ENCODE peak calls at places on chromosomes 13 and 19, in five cellular contexts. P, T, Y, E and H are unnamed samples.
A peak's percentile ranks its signal among the peaks of the same experiment; 100 is the strongest.

GRCh38 chr13:25112856-25113255 is 16.9 kb downstream of the PABPC3 start:
- DNase-seq in P (no peak), T (no peak), Y (no peak), E (no peak), H (peak; percentile 54)

GRCh38 chr19:23415561-23416191 is 20.4 kb upstream of the ZNF91 start:
- DNase-seq in P (peak; percentile 82), T (peak; percentile 17), Y (peak; percentile 78), E (no peak), H (peak; percentile 87)

GRCh38 chr19:42017040-42017439 is 23.0 kb upstream of the ATP1A3 start:
- DNase-seq in P (no peak), T (no peak), Y (no peak), E (no peak), H (no peak)

GRCh38 chr19:50697414-50698124 is 22.0 kb downstream of the SHANK1 start:
- DNase-seq in P (no peak), T (no peak), Y (no peak), E (no peak), H (no peak)

GRCh38 chr19:55088543-55089265 is 13.0 kb downstream of the EPS8L1 start:
- DNase-seq in P (peak; percentile 89), T (peak; percentile 32), Y (peak; percentile 85), E (peak; percentile 68), H (peak; percentile 93)

GRCh38 chr19:55253842-55254624 is 4.8 kb downstream of the PPP6R1 start:
- DNase-seq in P (peak; percentile 90), T (no peak), Y (no peak), E (no peak), H (no peak)

GRCh38 chr13:43805071-43805468 is 18.3 kb upstream of the ENOX1 start:
- DNase-seq in P (no peak), T (peak; percentile 92), Y (peak; percentile 45), E (no peak), H (no peak)

GRCh38 chr13:101892296-101892695 is 439.8 kb downstream of the ITGBL1 start:
- DNase-seq in P (no peak), T (peak; percentile 12), Y (no peak), E (no peak), H (no peak)

GRCh38 chr13:46721054-46721453 is 75.9 kb downstream of the ESD start:
- DNase-seq in P (peak; percentile 69), T (peak; percentile 29), Y (peak; percentile 67), E (peak; percentile 38), H (no peak)

GRCh38 chr13:31538067-31539042 is 201.0 kb upstream of the RXFP2 start:
- DNase-seq in P (no peak), T (peak; percentile 29), Y (peak; percentile 58), E (peak; percentile 23), H (no peak)

GRCh38 chr19:36497001-36497400 is 7.6 kb upstream of the ZNF566 start:
- DNase-seq in P (no peak), T (no peak), Y (no peak), E (no peak), H (no peak)

GRCh38 chr19:12984683-12985048 is 10.6 kb upstream of the NFIX start:
- DNase-seq in P (no peak), T (no peak), Y (no peak), E (no peak), H (no peak)

GRCh38 chr19:12983561-12984142 is 11.6 kb upstream of the NFIX start:
- DNase-seq in P (peak; percentile 88), T (peak; percentile 63), Y (peak; percentile 89), E (peak; percentile 64), H (peak; percentile 69)

GRCh38 chr19:12986726-12987125 is 8.5 kb upstream of the NFIX start:
- DNase-seq in P (no peak), T (no peak), Y (no peak), E (no peak), H (no peak)

GRCh38 chr19:12984143-12984627 is 11.1 kb upstream of the NFIX start:
- DNase-seq in P (no peak), T (peak; percentile 45), Y (no peak), E (no peak), H (no peak)

DNA sequence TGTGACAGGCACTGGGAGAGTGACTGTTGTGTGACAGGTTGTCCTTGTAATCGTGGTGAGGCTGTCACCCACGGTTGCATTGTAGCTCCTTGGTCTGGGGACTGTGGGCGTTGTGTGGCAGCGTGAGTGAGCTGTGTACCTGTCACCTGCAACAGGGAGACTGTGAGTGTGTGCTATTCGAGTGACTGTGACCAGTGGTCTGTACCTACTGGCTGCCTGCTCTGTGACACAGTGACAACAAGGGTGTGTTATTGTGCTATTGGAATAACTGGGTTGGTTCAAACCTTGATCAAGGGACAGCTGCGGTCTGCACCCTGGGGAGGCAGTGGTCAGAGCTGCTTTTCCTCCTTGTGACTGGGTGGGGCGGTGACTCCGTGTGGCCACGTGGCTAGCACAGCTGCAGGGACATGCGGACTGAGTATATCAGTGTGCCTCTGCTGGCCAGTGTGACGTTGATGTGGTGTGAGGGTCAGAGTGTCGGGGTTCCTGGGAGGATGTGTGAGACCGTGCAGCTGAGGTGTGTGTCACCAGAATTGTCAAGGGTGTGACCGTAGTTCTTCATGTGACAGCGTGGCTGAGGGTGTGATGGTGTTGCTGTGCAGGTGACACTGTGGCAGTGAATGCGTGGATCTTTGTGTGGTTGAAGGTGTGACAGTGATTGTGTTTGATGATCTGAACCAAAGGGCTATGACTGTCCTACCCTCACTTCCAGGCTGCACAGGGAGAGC is 10.1 kb upstream of the NFIX start:
- DNase-seq in P (peak; percentile 93), T (peak; percentile 79), Y (peak; percentile 59), E (peak; percentile 72), H (peak; percentile 31)
- H3K27me3 ChIP-seq in P (no peaks in the 10 kb centered on the region), T (no peaks in the 10 kb centered on the region), Y (peaks cover 21% of the 10 kb centered on the region), E (no peaks in the 10 kb centered on the region), H (no peaks in the 10 kb centered on the region)

DNA sequence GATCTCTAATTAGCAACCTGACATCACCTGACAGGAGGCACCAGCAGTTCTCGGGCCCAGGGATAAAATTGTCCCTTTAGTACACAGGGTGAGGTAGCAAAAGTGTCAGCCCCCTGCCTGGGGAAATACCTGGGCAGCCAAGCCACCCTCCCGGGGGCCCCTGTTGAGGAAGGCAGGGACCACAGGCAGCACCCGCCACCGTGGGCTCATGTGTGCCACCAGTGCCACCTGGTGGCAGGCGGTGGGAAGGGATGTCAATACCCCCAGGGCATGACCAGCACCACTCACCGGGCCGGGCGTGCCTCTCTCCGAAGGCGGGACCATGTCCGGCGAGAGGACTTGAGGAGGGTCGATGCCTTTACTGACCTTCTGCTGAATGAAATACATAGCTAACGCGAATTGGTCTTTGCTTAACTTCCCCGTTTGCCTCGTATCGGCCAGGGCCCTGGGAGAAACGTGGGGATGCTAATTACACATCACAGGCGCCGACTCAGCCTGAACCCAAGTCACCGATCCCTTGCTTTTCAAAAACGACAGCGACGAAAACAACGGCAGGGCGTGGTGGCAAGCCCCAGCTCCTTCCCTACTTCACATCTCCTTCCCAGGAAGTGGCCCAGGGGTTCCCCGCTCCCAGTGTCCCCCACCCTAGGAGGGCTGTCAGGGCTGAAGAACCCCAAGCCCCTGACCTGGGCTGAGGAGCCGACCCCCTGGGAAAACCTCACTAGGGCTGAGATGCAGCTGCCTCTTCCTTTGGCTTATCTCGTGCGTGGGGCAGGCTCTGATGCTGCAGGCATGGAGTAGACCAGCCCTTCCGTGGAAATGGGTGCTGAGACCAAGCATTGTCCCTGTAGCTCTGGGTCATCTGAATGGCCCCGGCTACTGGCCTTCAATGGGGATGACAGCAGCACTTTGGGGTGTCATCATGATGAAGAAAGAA is 53.8 kb downstream of the EPS15L1 start:
- DNase-seq in P (peak; percentile 86), T (peak; percentile 35), Y (peak; percentile 75), E (peak; percentile 63), H (peak; percentile 63)
- H3K27me3 ChIP-seq in P (no peaks in the 10 kb centered on the region), T (no peaks in the 10 kb centered on the region), Y (no peaks in the 10 kb centered on the region), E (no peaks in the 10 kb centered on the region), H (no peaks in the 10 kb centered on the region)

GRCh38 chr13:112905990-112906641 is 62.9 kb upstream of the MCF2L start:
- DNase-seq in P (peak; percentile 44), T (no peak), Y (peak; percentile 67), E (no peak), H (peak; percentile 95)

GRCh38 chr13:112907286-112907685 is 61.7 kb upstream of the MCF2L start:
- DNase-seq in P (no peak), T (no peak), Y (no peak), E (no peak), H (no peak)

GRCh38 chr13:112905086-112905485 is 63.9 kb upstream of the MCF2L start:
- DNase-seq in P (no peak), T (no peak), Y (no peak), E (no peak), H (peak; percentile 59)

GRCh38 chr13:112904436-112904960 is 64.5 kb upstream of the MCF2L start:
- DNase-seq in P (no peak), T (no peak), Y (no peak), E (no peak), H (peak; percentile 99)

DNA sequence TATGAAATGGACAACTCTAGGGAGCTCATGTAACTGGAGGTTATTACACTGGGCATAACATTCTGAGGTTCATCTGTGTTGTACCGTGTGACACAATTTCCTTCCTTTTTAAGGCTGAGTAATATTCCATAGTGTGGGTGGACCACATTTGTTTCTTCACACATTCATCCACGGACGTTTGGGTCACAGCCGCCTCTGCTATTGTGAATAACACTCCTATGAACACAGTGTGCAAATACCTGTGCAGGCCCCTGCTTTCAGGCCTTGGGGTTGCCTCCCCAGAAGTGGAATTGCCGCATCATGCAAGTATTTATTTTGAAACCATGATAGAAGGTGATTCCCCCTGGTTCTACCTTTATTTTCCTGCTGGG is 63.4 kb upstream of the MCF2L start:
- DNase-seq in P (no peak), T (no peak), Y (no peak), E (no peak), H (no peak)
- H3K27me3 ChIP-seq in P (no peaks in the 10 kb centered on the region), T (peaks cover 7% of the 10 kb centered on the region), Y (no peaks in the 10 kb centered on the region), E (no peaks in the 10 kb centered on the region), H (no peaks in the 10 kb centered on the region)

GRCh38 chr19:3238066-3238561 is 13.7 kb downstream of the CELF5 start:
- DNase-seq in P (no peak), T (no peak), Y (no peak), E (no peak), H (no peak)

GRCh38 chr19:3236272-3236671 is 11.8 kb downstream of the CELF5 start:
- DNase-seq in P (no peak), T (no peak), Y (no peak), E (no peak), H (no peak)

GRCh38 chr19:3233831-3234230 is 9.4 kb downstream of the CELF5 start:
- DNase-seq in P (no peak), T (no peak), Y (no peak), E (no peak), H (no peak)

GRCh38 chr19:3233116-3233515 is 8.7 kb downstream of the CELF5 start:
- DNase-seq in P (no peak), T (no peak), Y (no peak), E (no peak), H (no peak)

GRCh38 chr19:3234800-3235199 is 10.3 kb downstream of the CELF5 start:
- DNase-seq in P (no peak), T (no peak), Y (no peak), E (no peak), H (peak; percentile 42)
- H3K27me3 ChIP-seq in P (no peaks in the 10 kb centered on the region), T (peaks cover 11% of the 10 kb centered on the region), Y (peaks cover 14% of the 10 kb centered on the region), E (no peaks in the 10 kb centered on the region), H (no peaks in the 10 kb centered on the region)

GRCh38 chr19:29741226-29741625 is 26.2 kb upstream of the C19orf12 start:
- DNase-seq in P (no peak), T (no peak), Y (no peak), E (no peak), H (no peak)

GRCh38 chr19:29737461-29738000 is 22.5 kb upstream of the C19orf12 start:
- DNase-seq in P (no peak), T (no peak), Y (no peak), E (no peak), H (no peak)

GRCh38 chr19:29745253-29745652 is 30.2 kb upstream of the C19orf12 start:
- DNase-seq in P (no peak), T (no peak), Y (no peak), E (no peak), H (peak; percentile 35)

GRCh38 chr19:29743681-29744080 is 28.6 kb upstream of the C19orf12 start:
- DNase-seq in P (no peak), T (no peak), Y (no peak), E (no peak), H (no peak)

GRCh38 chr19:29741776-29742175 is 26.7 kb upstream of the C19orf12 start:
- DNase-seq in P (no peak), T (no peak), Y (no peak), E (no peak), H (no peak)
- H3K27me3 ChIP-seq in P (no peaks in the 10 kb centered on the region), T (no peaks in the 10 kb centered on the region), Y (no peaks in the 10 kb centered on the region), E (no peaks in the 10 kb centered on the region), H (no peaks in the 10 kb centered on the region)